ENCODE peak calls at places on chromosome 1, in six cellular contexts. T, Q, Z, H, O and K are unnamed samples.

GRCh38 chr1:31788825-31789256 is 24.7 kb upstream of the ADGRB2 start:
- DNase-seq in T (no peak), Q (no peak), Z (no peak), H (peak), O (peak), K (no peak)

GRCh38 chr1:116388122-116388521 is 15.1 kb downstream of the ATP1A1 start:
- DNase-seq in T (no peak), Q (no peak), Z (no peak), H (no peak), O (no peak), K (no peak)

GRCh38 chr1:83497563-83497962 is 501.4 kb downstream of the TTLL7 start:
- DNase-seq in T (no peak), Q (no peak), Z (no peak), H (no peak), O (peak), K (no peak)

GRCh38 chr1:46246548-46247432 is 773 bp upstream of the RAD54L start:
- DNase-seq in T (peak), Q (no peak), Z (peak), H (peak), O (no peak), K (peak)

GRCh38 chr1:203569490-203570318 is 56.9 kb upstream of the ATP2B4 start:
- DNase-seq in T (no peak), Q (no peak), Z (no peak), H (peak), O (no peak), K (no peak)

GRCh38 chr1:201348211-201348566 is 29.3 kb downstream of the TNNT2 start:
- DNase-seq in T (peak), Q (no peak), Z (peak), H (peak), O (peak), K (no peak)

GRCh38 chr1:18481921-18482701 is 1.4 kb downstream of the KLHDC7A start:
- DNase-seq in T (no peak), Q (no peak), Z (no peak), H (no peak), O (no peak), K (no peak)

GRCh38 chr1:201631037-201631436 is 92.1 kb downstream of the NAV1 start:
- DNase-seq in T (no peak), Q (no peak), Z (no peak), H (no peak), O (no peak), K (no peak)

GRCh38 chr1:202013601-202014000 is 3.2 kb downstream of the ELF3 start:
- DNase-seq in T (no peak), Q (no peak), Z (no peak), H (no peak), O (peak), K (no peak)

GRCh38 chr1:6197746-6198427 is 1.5 kb downstream of the RPL22 start:
- DNase-seq in T (no peak), Q (no peak), Z (no peak), H (no peak), O (no peak), K (no peak)

GRCh38 chr1:10068605-10069294 is 36.0 kb downstream of the UBE4B start:
- DNase-seq in T (no peak), Q (no peak), Z (no peak), H (peak), O (no peak), K (no peak)

GRCh38 chr1:228008391-228009115 is 1.8 kb downstream of the WNT3A start:
- DNase-seq in T (no peak), Q (no peak), Z (no peak), H (no peak), O (no peak), K (no peak)

GRCh38 chr1:201482755-201483154 is 13.8 kb upstream of the PHLDA3 start:
- DNase-seq in T (no peak), Q (no peak), Z (no peak), H (no peak), O (no peak), K (no peak)